ENCODE peak calls at places on chromosomes 12 and 14, in eight cellular contexts. One of them, this sample, is unnamed.

GRCh38 chr12:118763239-118763638 is 218.1 kb upstream of the SRRM4 start:
- DNase-seq in foreskin fibroblast: no peak
- DNase-seq in heart left ventricle: no peak
- DNase-seq in fibroblast of the aortic adventitia: no peak
- DNase-seq in Panc1: no peak
- DNase-seq in endothelial cell: no peak
- DNase-seq in stomach: no peak
- DNase-seq in psoas muscle: no peak
- DNase-seq in this sample: no peak

GRCh38 chr14:22152901-22153300 is 436.1 kb downstream of the DAD1 start:
- DNase-seq in Panc1: no peak
- DNase-seq in fibroblast of the aortic adventitia: no peak
- DNase-seq in stomach: no peak
- DNase-seq in foreskin fibroblast: no peak
- DNase-seq in heart left ventricle: no peak
- DNase-seq in endothelial cell: no peak
- DNase-seq in psoas muscle: no peak
- DNase-seq in this sample: no peak

GRCh38 chr12:1496162-1496925 is 98.0 kb downstream of the FBXL14 start:
- DNase-seq in stomach: peak
- DNase-seq in psoas muscle: no peak
- DNase-seq in heart left ventricle: no peak
- DNase-seq in endothelial cell: no peak
- DNase-seq in foreskin fibroblast: no peak
- DNase-seq in Panc1: no peak
- DNase-seq in fibroblast of the aortic adventitia: peak
- DNase-seq in this sample: no peak

GRCh38 chr12:105278043-105278697 is 42.2 kb upstream of the APPL2 start:
- DNase-seq in Panc1: no peak
- DNase-seq in psoas muscle: no peak
- DNase-seq in endothelial cell: no peak
- DNase-seq in heart left ventricle: no peak
- DNase-seq in foreskin fibroblast: peak
- DNase-seq in stomach: peak
- DNase-seq in fibroblast of the aortic adventitia: peak
- DNase-seq in this sample: no peak

GRCh38 chr12:2877959-2878732 is 1.1 kb downstream of the RHNO1 start:
- DNase-seq in psoas muscle: no peak
- DNase-seq in Panc1: no peak
- DNase-seq in foreskin fibroblast: peak
- DNase-seq in heart left ventricle: no peak
- DNase-seq in fibroblast of the aortic adventitia: peak
- DNase-seq in stomach: no peak
- DNase-seq in endothelial cell: no peak
- DNase-seq in this sample: no peak

GRCh38 chr14:66624319-66624937 is 116.5 kb downstream of the GPHN start:
- DNase-seq in psoas muscle: peak
- DNase-seq in foreskin fibroblast: peak
- DNase-seq in stomach: peak
- DNase-seq in Panc1: peak
- DNase-seq in endothelial cell: peak
- DNase-seq in fibroblast of the aortic adventitia: peak
- DNase-seq in heart left ventricle: peak
- DNase-seq in this sample: peak

GRCh38 chr14:68286667-68287066 is 467.1 kb downstream of the RAD51B start:
- DNase-seq in Panc1: no peak
- DNase-seq in foreskin fibroblast: no peak
- DNase-seq in fibroblast of the aortic adventitia: no peak
- DNase-seq in psoas muscle: no peak
- DNase-seq in stomach: no peak
- DNase-seq in heart left ventricle: no peak
- DNase-seq in endothelial cell: no peak
- DNase-seq in this sample: no peak

GRCh38 chr12:1737643-1738286 is 46.9 kb downstream of the ADIPOR2 start:
- DNase-seq in endothelial cell: no peak
- DNase-seq in Panc1: no peak
- DNase-seq in psoas muscle: no peak
- DNase-seq in heart left ventricle: no peak
- DNase-seq in fibroblast of the aortic adventitia: no peak
- DNase-seq in foreskin fibroblast: no peak
- DNase-seq in stomach: no peak
- DNase-seq in this sample: no peak

GRCh38 chr12:24596768-24597388 is 352.0 kb downstream of the BCAT1 start:
- DNase-seq in stomach: no peak
- DNase-seq in Panc1: peak
- DNase-seq in endothelial cell: no peak
- DNase-seq in psoas muscle: no peak
- DNase-seq in fibroblast of the aortic adventitia: peak
- DNase-seq in heart left ventricle: no peak
- DNase-seq in foreskin fibroblast: no peak
- DNase-seq in this sample: no peak

GRCh38 chr12:75813066-75813465 is 218.5 kb downstream of the PHLDA1 start:
- DNase-seq in fibroblast of the aortic adventitia: no peak
- DNase-seq in heart left ventricle: no peak
- DNase-seq in stomach: no peak
- DNase-seq in endothelial cell: no peak
- DNase-seq in Panc1: no peak
- DNase-seq in foreskin fibroblast: no peak
- DNase-seq in psoas muscle: no peak
- DNase-seq in this sample: no peak

GRCh38 chr14:32667791-32668190 is 270.9 kb upstream of the NPAS3 start:
- DNase-seq in stomach: no peak
- DNase-seq in fibroblast of the aortic adventitia: no peak
- DNase-seq in endothelial cell: no peak
- DNase-seq in psoas muscle: no peak
- DNase-seq in heart left ventricle: no peak
- DNase-seq in foreskin fibroblast: no peak
- DNase-seq in Panc1: no peak
- DNase-seq in this sample: no peak

GRCh38 chr14:100346306-100347091 is 23.4 kb downstream of the SLC25A47 start:
- DNase-seq in endothelial cell: no peak
- DNase-seq in Panc1: no peak
- DNase-seq in psoas muscle: no peak
- DNase-seq in stomach: no peak
- DNase-seq in foreskin fibroblast: no peak
- DNase-seq in fibroblast of the aortic adventitia: no peak
- DNase-seq in heart left ventricle: no peak
- DNase-seq in this sample: no peak

GRCh38 chr12:53200458-53201169 is 6.4 kb downstream of the ITGB7 start:
- DNase-seq in psoas muscle: no peak
- DNase-seq in stomach: no peak
- DNase-seq in endothelial cell: no peak
- DNase-seq in fibroblast of the aortic adventitia: peak
- DNase-seq in heart left ventricle: no peak
- DNase-seq in foreskin fibroblast: no peak
- DNase-seq in Panc1: no peak
- DNase-seq in this sample: peak

GRCh38 chr12:8081228-8081920 is 700 bp upstream of the NECAP1 start:
- DNase-seq in Panc1: no peak
- DNase-seq in foreskin fibroblast: no peak
- DNase-seq in endothelial cell: no peak
- DNase-seq in fibroblast of the aortic adventitia: peak
- DNase-seq in psoas muscle: peak
- DNase-seq in stomach: no peak
- DNase-seq in heart left ventricle: no peak
- DNase-seq in this sample: peak

GRCh38 chr14:73613046-73613383 is 698 bp downstream of the ACOT6 start:
- DNase-seq in psoas muscle: no peak
- DNase-seq in stomach: no peak
- DNase-seq in endothelial cell: no peak
- DNase-seq in foreskin fibroblast: no peak
- DNase-seq in heart left ventricle: no peak
- DNase-seq in Panc1: no peak
- DNase-seq in fibroblast of the aortic adventitia: peak
- DNase-seq in this sample: no peak

GRCh38 chr14:78519863-78520262 is 349.7 kb downstream of the NRXN3 start:
- DNase-seq in endothelial cell: peak
- DNase-seq in heart left ventricle: peak
- DNase-seq in foreskin fibroblast: peak
- DNase-seq in Panc1: no peak
- DNase-seq in fibroblast of the aortic adventitia: peak
- DNase-seq in psoas muscle: no peak
- DNase-seq in stomach: no peak
- DNase-seq in this sample: peak

GRCh38 chr14:89617471-89618291 is 200.6 kb upstream of the FOXN3 start:
- DNase-seq in foreskin fibroblast: peak
- DNase-seq in stomach: peak
- DNase-seq in heart left ventricle: no peak
- DNase-seq in fibroblast of the aortic adventitia: peak
- DNase-seq in psoas muscle: no peak
- DNase-seq in endothelial cell: peak
- DNase-seq in Panc1: no peak
- DNase-seq in this sample: peak

GRCh38 chr12:115160290-115161108 is 476.5 kb upstream of the TBX3 start:
- DNase-seq in endothelial cell: no peak
- DNase-seq in stomach: no peak
- DNase-seq in Panc1: no peak
- DNase-seq in fibroblast of the aortic adventitia: no peak
- DNase-seq in foreskin fibroblast: no peak
- DNase-seq in heart left ventricle: no peak
- DNase-seq in psoas muscle: no peak
- DNase-seq in this sample: no peak

GRCh38 chr14:89899917-89900680 is 54.4 kb downstream of the EFCAB11 start:
- DNase-seq in endothelial cell: peak
- DNase-seq in stomach: no peak
- DNase-seq in Panc1: no peak
- DNase-seq in heart left ventricle: no peak
- DNase-seq in foreskin fibroblast: no peak
- DNase-seq in psoas muscle: no peak
- DNase-seq in fibroblast of the aortic adventitia: peak
- DNase-seq in this sample: peak

GRCh38 chr12:59134750-59135149 is 214.4 kb upstream of the LRIG3 start:
- DNase-seq in fibroblast of the aortic adventitia: no peak
- DNase-seq in stomach: no peak
- DNase-seq in endothelial cell: no peak
- DNase-seq in heart left ventricle: no peak
- DNase-seq in foreskin fibroblast: no peak
- DNase-seq in Panc1: no peak
- DNase-seq in psoas muscle: no peak
- DNase-seq in this sample: no peak

GRCh38 chr14:93974299-93974698 is 2.1 kb downstream of the ASB2 start:
- DNase-seq in fibroblast of the aortic adventitia: no peak
- DNase-seq in endothelial cell: no peak
- DNase-seq in psoas muscle: no peak
- DNase-seq in heart left ventricle: no peak
- DNase-seq in foreskin fibroblast: no peak
- DNase-seq in Panc1: no peak
- DNase-seq in stomach: no peak
- DNase-seq in this sample: no peak

GRCh38 chr12:30695327-30696102 is at the start of gene IPO8:
- DNase-seq in stomach: peak
- DNase-seq in psoas muscle: peak
- DNase-seq in foreskin fibroblast: peak
- DNase-seq in Panc1: peak
- DNase-seq in endothelial cell: peak
- DNase-seq in fibroblast of the aortic adventitia: peak
- DNase-seq in heart left ventricle: peak
- DNase-seq in this sample: peak
- TF ChIP-seq CTCF in stomach: peak
- TF ChIP-seq CTCF in psoas muscle: peak
- TF ChIP-seq CTCF in foreskin fibroblast: peak
- TF ChIP-seq CTCF in Panc1: peak
- TF ChIP-seq CTCF in endothelial cell: peak
- TF ChIP-seq CTCF in fibroblast of the aortic adventitia: peak
- TF ChIP-seq CTCF in heart left ventricle: no peak
- TF ChIP-seq CTCF in this sample: peak

GRCh38 chr12:52179396-52179973 is 12.3 kb downstream of the KRT80 start:
- DNase-seq in endothelial cell: no peak
- DNase-seq in heart left ventricle: no peak
- DNase-seq in stomach: no peak
- DNase-seq in foreskin fibroblast: no peak
- DNase-seq in fibroblast of the aortic adventitia: no peak
- DNase-seq in psoas muscle: no peak
- DNase-seq in Panc1: no peak
- DNase-seq in this sample: no peak

GRCh38 chr12:52178443-52178842 is 13.4 kb downstream of the KRT80 start:
- DNase-seq in foreskin fibroblast: no peak
- DNase-seq in fibroblast of the aortic adventitia: no peak
- DNase-seq in Panc1: no peak
- DNase-seq in psoas muscle: no peak
- DNase-seq in heart left ventricle: no peak
- DNase-seq in endothelial cell: no peak
- DNase-seq in stomach: no peak
- DNase-seq in this sample: no peak

GRCh38 chr12:52181757-52182156 is 10.1 kb downstream of the KRT80 start:
- DNase-seq in psoas muscle: no peak
- DNase-seq in stomach: no peak
- DNase-seq in foreskin fibroblast: peak
- DNase-seq in Panc1: no peak
- DNase-seq in heart left ventricle: no peak
- DNase-seq in fibroblast of the aortic adventitia: peak
- DNase-seq in endothelial cell: no peak
- DNase-seq in this sample: no peak

GRCh38 chr12:52180971-52181628 is 10.7 kb downstream of the KRT80 start:
- DNase-seq in endothelial cell: no peak
- DNase-seq in stomach: no peak
- DNase-seq in fibroblast of the aortic adventitia: no peak
- DNase-seq in Panc1: no peak
- DNase-seq in psoas muscle: no peak
- DNase-seq in foreskin fibroblast: no peak
- DNase-seq in heart left ventricle: no peak
- DNase-seq in this sample: no peak

GRCh38 chr12:52178984-52179383 is 12.8 kb downstream of the KRT80 start:
- DNase-seq in heart left ventricle: no peak
- DNase-seq in stomach: no peak
- DNase-seq in fibroblast of the aortic adventitia: no peak
- DNase-seq in endothelial cell: no peak
- DNase-seq in foreskin fibroblast: no peak
- DNase-seq in Panc1: no peak
- DNase-seq in psoas muscle: no peak
- DNase-seq in this sample: no peak
- TF ChIP-seq CTCF in heart left ventricle: no peak
- TF ChIP-seq CTCF in stomach: no peak
- TF ChIP-seq CTCF in fibroblast of the aortic adventitia: no peak
- TF ChIP-seq CTCF in endothelial cell: no peak
- TF ChIP-seq CTCF in foreskin fibroblast: no peak
- TF ChIP-seq CTCF in Panc1: no peak
- TF ChIP-seq CTCF in psoas muscle: no peak
- TF ChIP-seq CTCF in this sample: no peak

GRCh38 chr12:102093319-102093718 is 26.6 kb downstream of the NUP37 start:
- DNase-seq in psoas muscle: no peak
- DNase-seq in Panc1: no peak
- DNase-seq in fibroblast of the aortic adventitia: peak
- DNase-seq in endothelial cell: no peak
- DNase-seq in foreskin fibroblast: peak
- DNase-seq in heart left ventricle: no peak
- DNase-seq in stomach: no peak
- DNase-seq in this sample: no peak

GRCh38 chr12:102096855-102097254 is 23.1 kb downstream of the NUP37 start:
- DNase-seq in heart left ventricle: no peak
- DNase-seq in Panc1: no peak
- DNase-seq in endothelial cell: no peak
- DNase-seq in fibroblast of the aortic adventitia: no peak
- DNase-seq in foreskin fibroblast: no peak
- DNase-seq in psoas muscle: no peak
- DNase-seq in stomach: no peak
- DNase-seq in this sample: no peak

GRCh38 chr12:102095677-102096263 is 24.1 kb downstream of the NUP37 start:
- DNase-seq in psoas muscle: no peak
- DNase-seq in foreskin fibroblast: peak
- DNase-seq in stomach: no peak
- DNase-seq in heart left ventricle: no peak
- DNase-seq in fibroblast of the aortic adventitia: peak
- DNase-seq in Panc1: no peak
- DNase-seq in endothelial cell: no peak
- DNase-seq in this sample: no peak
- TF ChIP-seq CTCF in psoas muscle: peak
- TF ChIP-seq CTCF in foreskin fibroblast: peak
- TF ChIP-seq CTCF in stomach: no peak
- TF ChIP-seq CTCF in heart left ventricle: no peak
- TF ChIP-seq CTCF in fibroblast of the aortic adventitia: peak
- TF ChIP-seq CTCF in Panc1: peak
- TF ChIP-seq CTCF in endothelial cell: peak
- TF ChIP-seq CTCF in this sample: peak

GRCh38 chr12:99386907-99387306 is 260.6 kb upstream of the GARIN6 start:
- DNase-seq in fibroblast of the aortic adventitia: peak
- DNase-seq in Panc1: no peak
- DNase-seq in psoas muscle: no peak
- DNase-seq in foreskin fibroblast: no peak
- DNase-seq in stomach: no peak
- DNase-seq in heart left ventricle: no peak
- DNase-seq in endothelial cell: no peak
- DNase-seq in this sample: no peak
- TF ChIP-seq CTCF in fibroblast of the aortic adventitia: peak
- TF ChIP-seq CTCF in Panc1: peak
- TF ChIP-seq CTCF in psoas muscle: no peak
- TF ChIP-seq CTCF in foreskin fibroblast: peak
- TF ChIP-seq CTCF in stomach: no peak
- TF ChIP-seq CTCF in heart left ventricle: no peak
- TF ChIP-seq CTCF in endothelial cell: peak
- TF ChIP-seq CTCF in this sample: peak

This sample was measured in activated CD8-positive, alpha-beta T cell treated with anti-CD3 and anti-CD28 coated beads for 36 hours.